ENCODE peak calls at places on chromosomes 6 and 20, in nine cellular contexts. W is A549, X is fibroblast of villous mesenchyme, O is cardiac muscle cell, T is upper lobe of left lung, I is dorsolateral prefrontal cortex, E is GM23248, L is H1, U is right lobe of liver. Y is an unnamed sample.

GRCh38 chr6:151452750-151453427 is 963 bp upstream of the RMND1 start:
- DNase-seq in W (no peak), X (peak; percentile 46), O (peak; percentile 33), T (peak; percentile 54), I (no peak), E (peak; percentile 66), L (no peak), U (peak; percentile 50), Y (peak; percentile 36)

GRCh38 chr6:57432162-57432561 is 114.7 kb downstream of the PRIM2 start:
- DNase-seq in W (no peak), X (peak; percentile 74), O (peak; percentile 81), T (no peak), I (no peak), E (peak; percentile 73), L (no peak), U (no peak), Y (peak; percentile 81)

GRCh38 chr20:4305091-4305490 is 289.7 kb upstream of the RNF24 start:
- DNase-seq in W (no peak), X (no peak), O (no peak), T (no peak), I (no peak), E (no peak), L (peak; percentile 19), U (no peak), Y (no peak)

GRCh38 chr6:12844284-12845223 is 128.0 kb downstream of the PHACTR1 start:
- DNase-seq in W (peak; percentile 21), X (peak; percentile 22), O (peak; percentile 54), T (no peak), I (no peak), E (peak; percentile 56), L (no peak), U (no peak), Y (peak; percentile 41)

GRCh38 chr6:39731565-39731964 is 6.4 kb upstream of the KIF6 start:
- DNase-seq in W (no peak), X (no peak), O (no peak), T (no peak), I (no peak), E (no peak), L (no peak), U (no peak), Y (no peak)

GRCh38 chr6:144568241-144568640 is 283.1 kb downstream of the UTRN start:
- DNase-seq in W (no peak), X (no peak), O (peak; percentile 38), T (no peak), I (no peak), E (no peak), L (no peak), U (no peak), Y (peak; percentile 15)

GRCh38 chr6:89597988-89598387 is 40.6 kb downstream of the LYRM2 start:
- DNase-seq in W (peak; percentile 17), X (peak; percentile 10), O (peak; percentile 62), T (peak; percentile 38), I (no peak), E (peak; percentile 37), L (no peak), U (no peak), Y (peak; percentile 56)

GRCh38 chr20:9344080-9344920 is 170.1 kb upstream of the LAMP5 start:
- DNase-seq in W (no peak), X (peak; percentile 80), O (peak; percentile 70), T (no peak), I (no peak), E (peak; percentile 54), L (no peak), U (no peak), Y (peak; percentile 74)

GRCh38 chr20:5091902-5092301 is 27.9 kb downstream of the PCNA start:
- DNase-seq in W (no peak), X (no peak), O (no peak), T (no peak), I (no peak), E (no peak), L (no peak), U (no peak), Y (no peak)

GRCh38 chr6:12645941-12646340 is 70.6 kb upstream of the PHACTR1 start:
- DNase-seq in W (no peak), X (no peak), O (no peak), T (no peak), I (no peak), E (no peak), L (no peak), U (no peak), Y (no peak)

GRCh38 chr6:45001663-45002062 is 326.5 kb upstream of the RUNX2 start:
- DNase-seq in W (no peak), X (no peak), O (no peak), T (no peak), I (no peak), E (no peak), L (no peak), U (no peak), Y (no peak)

GRCh38 chr6:152634773-152635172 is 2.4 kb downstream of the SYNE1 start:
- DNase-seq in W (no peak), X (no peak), O (no peak), T (peak; percentile 71), I (no peak), E (peak; percentile 4), L (no peak), U (peak; percentile 19), Y (no peak)

GRCh38 chr6:63804381-63804956 is 168.9 kb downstream of the PHF3 start:
- DNase-seq in W (no peak), X (peak; percentile 88), O (peak; percentile 85), T (no peak), I (no peak), E (peak; percentile 92), L (no peak), U (no peak), Y (peak; percentile 79)

GRCh38 chr20:31780839-31781238 is 38.3 kb upstream of the MYLK2 start:
- DNase-seq in W (no peak), X (no peak), O (no peak), T (no peak), I (no peak), E (no peak), L (no peak), U (no peak), Y (no peak)

GRCh38 chr6:27575594-27576361 is 102.9 kb upstream of the ZNF184 start:
- DNase-seq in W (no peak), X (no peak), O (no peak), T (no peak), I (no peak), E (no peak), L (no peak), U (no peak), Y (no peak)
- H3K4me3 ChIP-seq in W (no peak overlapping the region), X (no peak overlapping the region), O (no peak overlapping the region), T (no peak overlapping the region), I (no peak overlapping the region), E (no peak overlapping the region), L (no peak overlapping the region), U (no peak overlapping the region), Y (no peak overlapping the region)

GRCh38 chr20:50089787-50090177 is 23.2 kb downstream of the UBE2V1 start:
- DNase-seq in W (no peak), X (no peak), O (no peak), T (no peak), I (no peak), E (no peak), L (no peak), U (no peak), Y (no peak)
- H3K4me3 ChIP-seq in W (no peak overlapping the region), X (no peak overlapping the region), O (no peak overlapping the region), T (no peak overlapping the region), I (no peak overlapping the region), E (no peak overlapping the region), L (no peak overlapping the region), U (no peak overlapping the region), Y (no peak overlapping the region)

GRCh38 chr20:63843222-63843621 is 12.2 kb upstream of the ZBTB46 start:
- DNase-seq in W (no peak), X (no peak), O (no peak), T (no peak), I (no peak), E (no peak), L (no peak), U (no peak), Y (no peak)

GRCh38 chr20:63842258-63842657 is 11.2 kb upstream of the ZBTB46 start:
- DNase-seq in W (no peak), X (no peak), O (no peak), T (no peak), I (no peak), E (no peak), L (no peak), U (no peak), Y (no peak)

GRCh38 chr20:63844384-63845025 is 13.4 kb upstream of the ZBTB46 start:
- DNase-seq in W (no peak), X (no peak), O (no peak), T (no peak), I (no peak), E (no peak), L (no peak), U (no peak), Y (no peak)

GRCh38 chr20:63846128-63846771 is 15.0 kb upstream of the ABHD16B start:
- DNase-seq in W (peak; percentile 56), X (peak; percentile 61), O (peak; percentile 59), T (no peak), I (no peak), E (peak; percentile 50), L (peak; percentile 80), U (peak; percentile 64), Y (no peak)

DNA sequence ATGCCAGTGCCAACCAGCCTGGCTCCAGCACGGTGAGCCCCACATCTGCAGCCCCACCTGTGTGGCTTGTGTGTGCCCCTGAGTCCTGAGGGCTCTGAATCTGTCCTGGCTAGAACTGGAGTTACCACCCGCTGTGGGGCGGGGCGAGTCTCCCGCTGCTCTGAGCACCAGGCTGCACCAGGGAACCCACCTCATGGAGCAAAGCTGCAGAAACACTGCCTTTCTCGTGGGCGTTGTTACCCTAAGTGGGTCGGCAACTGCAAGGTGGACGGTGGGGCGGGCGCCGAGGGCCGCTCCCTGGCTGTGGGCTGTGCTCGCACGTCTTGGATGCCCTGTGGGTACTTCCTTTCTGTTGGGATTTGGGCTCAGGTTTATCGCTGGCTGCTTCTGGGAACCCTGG is 12.7 kb upstream of the ZBTB46 start:
- DNase-seq in W (no peak), X (no peak), O (no peak), T (no peak), I (no peak), E (no peak), L (no peak), U (no peak), Y (no peak)
- H3K4me3 ChIP-seq in W (no peak overlapping the region), X (no peak overlapping the region), O (no peak overlapping the region), T (no peak overlapping the region), I (no peak overlapping the region), E (no peak overlapping the region), L (no peak overlapping the region), U (no peak overlapping the region), Y (no peak overlapping the region)

DNA sequence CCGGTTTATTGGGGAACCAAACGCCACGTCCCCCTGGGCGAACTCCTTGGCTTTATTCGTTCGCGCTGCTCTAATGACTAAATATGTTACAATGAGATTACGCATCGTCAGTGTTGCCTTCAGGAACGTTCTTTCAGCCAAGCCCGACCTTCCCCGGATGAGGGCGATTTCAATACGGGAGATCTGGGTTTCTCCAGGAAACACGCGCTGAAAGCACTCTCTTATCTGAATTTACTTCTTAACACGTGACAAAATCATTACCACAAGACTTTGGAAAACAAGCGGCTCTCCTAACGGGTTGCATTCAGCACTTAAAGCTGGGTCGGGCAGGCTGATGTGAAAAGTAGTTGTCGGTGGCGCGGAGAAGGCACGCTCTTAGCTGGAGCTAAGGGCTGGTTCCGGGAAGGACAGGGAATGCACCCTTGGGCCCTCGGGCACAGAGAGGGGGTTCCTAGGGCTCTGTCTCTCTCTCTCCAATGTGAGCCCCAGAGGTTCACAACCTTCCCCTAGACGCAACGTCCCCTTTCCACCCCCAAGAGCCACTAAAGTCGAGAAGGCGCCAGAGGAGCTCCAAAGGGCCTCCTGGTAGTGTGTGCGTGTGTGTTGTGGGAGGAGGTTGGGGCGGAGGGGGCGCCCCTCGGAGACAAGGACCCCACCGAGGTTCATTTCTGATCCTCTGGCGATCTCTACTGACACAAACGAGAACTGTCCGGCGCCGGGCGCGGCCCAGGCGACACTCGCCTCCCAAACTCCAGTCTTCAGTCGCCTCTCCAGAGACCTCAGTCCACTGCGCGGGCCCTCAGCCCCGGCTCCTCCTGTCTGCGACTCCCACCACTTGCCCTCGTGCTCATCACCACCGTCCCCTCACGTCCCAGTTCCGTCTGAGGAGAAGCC is 7.1 kb upstream of the NKX2-2 start:
- DNase-seq in W (no peak), X (no peak), O (peak; percentile 38), T (no peak), I (no peak), E (peak; percentile 61), L (no peak), U (no peak), Y (peak; percentile 4)
- H3K4me3 ChIP-seq in W (no peak overlapping the region), X (no peak overlapping the region), O (peak overlapping the region; percentile 31), T (no peak overlapping the region), I (peak overlapping the region; percentile 62), E (peak overlapping the region; percentile 44), L (peak overlapping the region; percentile 34), U (no peak overlapping the region), Y (no peak overlapping the region)

Y was measured in cardiac fibroblast.